ENCODE peak calls at places on chromosomes 11 and 22, in four cellular contexts. One of them, this sample, is unnamed.

GRCh38 chr11:848988-849824 is 6.6 kb downstream of the TSPAN4 start:
- DNase-seq in H9: peak; percentile 82
- DNase-seq in H1: peak; percentile 90
- DNase-seq in mesendoderm: no peak
- DNase-seq in this sample: no peak

GRCh38 chr22:31940506-31940905 is 3.8 kb upstream of the YWHAH start:
- DNase-seq in H9: no peak
- DNase-seq in H1: no peak
- DNase-seq in mesendoderm: no peak
- DNase-seq in this sample: no peak

GRCh38 chr11:44597358-44598009 is 32.0 kb downstream of the CD82 start:
- DNase-seq in H9: no peak
- DNase-seq in H1: no peak
- DNase-seq in mesendoderm: no peak
- DNase-seq in this sample: no peak

GRCh38 chr11:72753341-72754148 is 1.3 kb upstream of the ARAP1 start:
- DNase-seq in H9: no peak
- DNase-seq in H1: no peak
- DNase-seq in mesendoderm: no peak
- DNase-seq in this sample: no peak

GRCh38 chr11:65615950-65616574 is 486 bp downstream of the PCNX3 start:
- DNase-seq in H9: no peak
- DNase-seq in H1: no peak
- DNase-seq in mesendoderm: peak; percentile 39
- DNase-seq in this sample: no peak

GRCh38 chr11:777288-778255 is at the start of gene GATD1:
- DNase-seq in H9: peak; percentile 91
- DNase-seq in H1: peak; percentile 98
- DNase-seq in mesendoderm: peak; percentile 92
- DNase-seq in this sample: peak; percentile 89

GRCh38 chr11:96097844-96098421 is 174.0 kb upstream of the MTMR2 start:
- DNase-seq in H9: no peak
- DNase-seq in H1: no peak
- DNase-seq in mesendoderm: no peak
- DNase-seq in this sample: peak; percentile 76

GRCh38 chr11:12330491-12331231 is 46.7 kb upstream of the PARVA start:
- DNase-seq in H9: peak; percentile 43
- DNase-seq in H1: no peak
- DNase-seq in mesendoderm: peak; percentile 36
- DNase-seq in this sample: no peak

GRCh38 chr11:134911514-134912180 is 499.6 kb upstream of the B3GAT1 start:
- DNase-seq in H9: no peak
- DNase-seq in H1: no peak
- DNase-seq in mesendoderm: no peak
- DNase-seq in this sample: no peak

GRCh38 chr22:17665884-17666283 is 27.3 kb downstream of the BCL2L13 start:
- DNase-seq in H9: no peak
- DNase-seq in H1: no peak
- DNase-seq in mesendoderm: no peak
- DNase-seq in this sample: no peak

GRCh38 chr11:63849691-63850090 is 10.8 kb downstream of the MARK2 start:
- DNase-seq in H9: no peak
- DNase-seq in H1: no peak
- DNase-seq in mesendoderm: no peak
- DNase-seq in this sample: no peak

GRCh38 chr11:58067685-58068084 is 36.9 kb downstream of the OR6Q1 start:
- DNase-seq in H9: no peak
- DNase-seq in H1: no peak
- DNase-seq in mesendoderm: no peak
- DNase-seq in this sample: no peak

DNA sequence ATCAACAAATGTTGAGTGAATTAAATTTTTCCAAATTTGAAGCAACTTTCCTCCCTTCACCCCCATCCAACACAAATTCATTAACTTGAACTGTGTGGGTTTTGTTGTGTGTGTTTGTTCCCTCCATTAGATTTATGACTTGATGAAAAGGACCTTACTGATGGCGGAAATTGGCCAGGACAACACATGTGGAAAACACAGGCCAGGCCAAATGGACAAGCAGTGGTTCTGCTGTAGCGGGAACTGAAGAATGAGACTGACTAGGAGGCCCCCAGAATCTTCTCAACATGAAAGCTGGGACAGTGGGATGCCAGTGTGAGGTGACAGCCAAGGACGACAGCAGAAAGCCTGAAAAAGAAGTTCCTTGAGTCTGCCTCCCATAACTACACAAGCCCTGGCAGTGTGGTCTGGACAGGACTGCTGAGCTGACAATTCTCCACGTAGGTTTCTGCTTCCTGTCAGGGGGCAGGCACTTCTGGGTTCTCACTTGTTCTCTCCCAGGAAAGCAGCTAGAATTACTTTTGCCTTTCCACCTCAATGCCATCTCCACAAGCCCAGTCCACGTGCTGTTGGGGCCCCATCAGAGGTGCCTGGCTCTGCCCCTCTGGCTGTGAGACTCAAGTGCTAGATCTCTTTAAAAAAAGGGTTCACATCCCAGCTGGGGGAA is 94.3 kb downstream of the ETS1 start:
- DNase-seq in H9: no peak
- DNase-seq in H1: no peak
- DNase-seq in mesendoderm: no peak
- DNase-seq in this sample: no peak
- H3K79me2 ChIP-seq in H9: no peaks in the 10 kb centered on the region
- H3K79me2 ChIP-seq in H1: no peaks in the 10 kb centered on the region
- H3K79me2 ChIP-seq in mesendoderm: peaks cover 3% of the 10 kb centered on the region
- H3K79me2 ChIP-seq in this sample: peaks cover 5% of the 10 kb centered on the region

GRCh38 chr22:50734986-50735738 is 2.8 kb upstream of the ACR start:
- DNase-seq in H9: no peak
- DNase-seq in H1: no peak
- DNase-seq in mesendoderm: no peak
- DNase-seq in this sample: no peak
- H3K18ac ChIP-seq in H9: no peak overlapping the region
- H3K18ac ChIP-seq in H1: no peak overlapping the region
- H3K18ac ChIP-seq in mesendoderm: no peak overlapping the region
- H3K18ac ChIP-seq in this sample: no peak overlapping the region

DNA sequence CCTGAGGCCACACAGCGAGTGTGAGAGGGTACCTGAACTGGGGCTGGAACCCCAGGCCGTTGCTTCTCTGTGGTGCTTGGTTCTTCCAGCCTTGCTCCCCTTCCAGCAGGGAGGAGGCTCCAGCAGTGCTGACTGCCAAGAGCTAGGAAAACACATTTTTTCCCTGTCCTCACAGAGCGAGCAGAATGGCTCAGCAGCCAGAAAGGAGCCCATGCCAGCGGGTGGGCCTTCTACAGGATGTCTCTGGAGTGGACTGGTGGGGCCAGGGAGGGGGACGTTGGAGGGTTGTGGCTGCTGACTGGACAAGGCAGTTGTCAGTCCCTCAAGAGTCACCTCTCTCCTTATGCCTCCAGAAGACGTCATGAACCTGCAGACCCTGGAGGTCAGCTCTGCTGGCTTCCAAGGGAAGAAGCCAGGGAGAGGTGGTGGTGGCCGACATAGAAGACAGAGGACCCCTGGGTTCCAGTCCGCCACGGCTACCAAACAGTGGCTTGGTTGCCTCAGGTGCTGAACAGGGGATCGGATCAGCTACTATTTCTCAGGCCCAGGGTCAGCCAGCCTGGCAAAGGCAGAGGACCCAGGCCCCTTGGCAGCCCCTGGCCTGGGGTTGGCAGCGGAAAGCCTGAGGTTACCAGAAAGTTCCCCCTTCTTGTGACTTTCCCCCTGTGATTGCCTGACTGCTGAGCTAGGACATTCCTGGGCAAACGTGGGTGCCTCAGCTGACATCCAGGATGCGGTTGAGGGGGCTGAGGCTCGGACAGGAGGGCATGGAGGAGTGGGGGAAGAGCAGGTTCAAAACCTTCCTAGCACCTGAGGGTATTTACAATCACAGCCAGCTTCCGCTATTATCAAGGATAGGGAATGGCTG is 3.7 kb downstream of the MAFF start:
- DNase-seq in H9: peak; percentile 23
- DNase-seq in H1: no peak
- DNase-seq in mesendoderm: no peak
- DNase-seq in this sample: no peak
- H3K79me2 ChIP-seq in H9: no peaks in the 10 kb centered on the region
- H3K79me2 ChIP-seq in H1: peaks cover 21% of the 10 kb centered on the region
- H3K79me2 ChIP-seq in mesendoderm: no peaks in the 10 kb centered on the region
- H3K79me2 ChIP-seq in this sample: peaks cover 13% of the 10 kb centered on the region

DNA sequence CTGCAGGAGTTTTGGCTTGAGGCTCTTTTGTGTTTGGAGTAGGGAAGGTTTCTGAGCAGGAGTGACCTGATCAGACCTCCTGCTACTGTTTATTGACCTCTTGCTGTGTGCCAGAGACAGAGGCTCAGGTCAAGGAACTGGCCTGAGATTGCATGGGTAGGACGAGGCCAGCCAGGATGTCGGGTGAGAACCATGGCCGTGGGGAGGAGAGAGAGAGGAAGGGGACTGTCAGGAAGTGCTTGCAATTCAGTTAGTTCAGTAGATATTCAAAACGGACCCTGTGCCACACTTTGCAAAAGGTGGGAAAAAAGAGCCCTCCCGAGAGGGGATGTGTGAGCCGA is 14.0 kb downstream of the TBC1D22A start:
- DNase-seq in H9: no peak
- DNase-seq in H1: no peak
- DNase-seq in mesendoderm: no peak
- DNase-seq in this sample: no peak
- H3K18ac ChIP-seq in H9: no peak overlapping the region
- H3K18ac ChIP-seq in H1: no peak overlapping the region
- H3K18ac ChIP-seq in mesendoderm: no peak overlapping the region
- H3K18ac ChIP-seq in this sample: peak overlapping the region; percentile 10

GRCh38 chr22:43897751-43898261 is 6.0 kb upstream of the PNPLA5 start:
- DNase-seq in H9: no peak
- DNase-seq in H1: no peak
- DNase-seq in mesendoderm: no peak
- DNase-seq in this sample: no peak
- H3K79me2 ChIP-seq in H9: no peaks in the 10 kb centered on the region
- H3K79me2 ChIP-seq in H1: no peaks in the 10 kb centered on the region
- H3K79me2 ChIP-seq in mesendoderm: no peaks in the 10 kb centered on the region
- H3K79me2 ChIP-seq in this sample: no peaks in the 10 kb centered on the region